ENCODE peak calls at places on chromosomes 5 and 9, in ten cellular contexts. V is CD8-positive, alpha-beta T cell; Z is brain microvascular endothelial cell; U is tibial nerve; B is fibroblast of lung; O is heart right ventricle; R is transverse colon; A is IMR-90; X is body of pancreas; D is left ventricle myocardium inferior. G is an unnamed sample.

GRCh38 chr5:66882592-66883227 is 286.5 kb downstream of the MAST4 start:
- DNase-seq in V (no peak), Z (peak; percentile 63), U (no peak), B (peak; percentile 47), O (no peak), R (no peak), A (peak; percentile 72), X (no peak), D (no peak), G (no peak)

GRCh38 chr5:2381070-2381469 is 370.4 kb downstream of the IRX2 start:
- DNase-seq in V (no peak), Z (no peak), U (no peak), B (no peak), O (no peak), R (no peak), A (no peak), X (no peak), D (no peak), G (no peak)

GRCh38 chr5:150291388-150292385 is 2.1 kb upstream of the CAMK2A start:
- DNase-seq in V (no peak), Z (no peak), U (no peak), B (no peak), O (no peak), R (no peak), A (peak; percentile 45), X (no peak), D (no peak), G (no peak)

GRCh38 chr5:128300181-128300580 is 216.6 kb downstream of the SLC12A2 start:
- DNase-seq in V (no peak), Z (no peak), U (no peak), B (no peak), O (no peak), R (no peak), A (no peak), X (no peak), D (no peak), G (no peak)

GRCh38 chr9:86485359-86485758 is 131.1 kb upstream of the TUT7 start:
- DNase-seq in V (no peak), Z (no peak), U (no peak), B (no peak), O (no peak), R (no peak), A (no peak), X (no peak), D (no peak), G (no peak)

GRCh38 chr5:4947899-4948556 is 192.1 kb upstream of the ADAMTS16 start:
- DNase-seq in V (no peak), Z (no peak), U (no peak), B (no peak), O (no peak), R (no peak), A (no peak), X (no peak), D (no peak), G (no peak)

GRCh38 chr5:127442085-127442484 is 75.4 kb upstream of the PRRC1 start:
- DNase-seq in V (no peak), Z (no peak), U (no peak), B (peak; percentile 34), O (no peak), R (no peak), A (peak; percentile 2), X (no peak), D (no peak), G (no peak)

GRCh38 chr9:88258012-88258411 is 119.7 kb upstream of the SPATA31C2 start:
- DNase-seq in V (no peak), Z (peak; percentile 54), U (no peak), B (peak; percentile 66), O (peak; percentile 29), R (no peak), A (peak; percentile 71), X (peak; percentile 30), D (peak; percentile 26), G (no peak)

DNA sequence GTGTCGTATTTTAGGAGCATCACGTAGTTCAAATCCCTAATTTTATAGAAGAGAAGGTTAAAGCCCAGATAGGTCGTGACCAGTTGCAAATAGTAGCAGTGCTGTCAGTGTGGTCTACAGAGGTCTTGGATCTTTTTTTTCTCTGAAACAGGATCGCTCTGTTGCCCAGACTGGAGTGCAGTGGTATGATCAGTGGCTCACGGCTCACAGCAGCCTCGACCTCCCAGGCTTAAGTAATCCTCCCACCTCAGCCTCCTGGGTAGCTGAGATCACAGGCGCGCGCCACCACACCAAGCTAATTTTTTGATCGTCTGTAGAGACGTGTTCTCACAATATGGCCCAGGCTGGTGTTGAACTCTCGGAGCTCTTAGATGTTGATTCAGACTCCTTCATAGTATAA is 2.2 kb downstream of the MATR3 start:
- DNase-seq in V (no peak), Z (no peak), U (no peak), B (no peak), O (no peak), R (no peak), A (peak; percentile 39), X (no peak), D (no peak), G (no peak)
- H3K4me3 ChIP-seq in V (peak overlapping the region; percentile 94), Z (peak overlapping the region; percentile 94), U (peak overlapping the region; percentile 78), B (peak overlapping the region; percentile 94), O (peak overlapping the region; percentile 70), R (peak overlapping the region; percentile 91), A (peak overlapping the region; percentile 80), X (no peak overlapping the region), D (peak overlapping the region; percentile 92), G (peak overlapping the region; percentile 88)

GRCh38 chr5:114363837-114364236 is 2.0 kb downstream of the KCNN2 start:
- DNase-seq in V (no peak), Z (no peak), U (no peak), B (no peak), O (no peak), R (no peak), A (no peak), X (no peak), D (no peak), G (no peak)

GRCh38 chr5:114360816-114361723 is 800 bp upstream of the KCNN2 start:
- DNase-seq in V (no peak), Z (no peak), U (no peak), B (peak; percentile 45), O (peak; percentile 28), R (no peak), A (peak; percentile 35), X (peak; percentile 57), D (peak; percentile 22), G (no peak)

GRCh38 chr5:114362977-114363721 is 1.3 kb downstream of the KCNN2 start:
- DNase-seq in V (no peak), Z (no peak), U (no peak), B (peak; percentile 44), O (no peak), R (no peak), A (peak; percentile 37), X (peak; percentile 11), D (no peak), G (no peak)

GRCh38 chr5:114361724-114362196 is at the start of gene KCNN2:
- DNase-seq in V (no peak), Z (peak; percentile 12), U (no peak), B (peak; percentile 93), O (peak; percentile 81), R (peak; percentile 77), A (peak; percentile 92), X (peak; percentile 94), D (peak; percentile 83), G (no peak)

DNA sequence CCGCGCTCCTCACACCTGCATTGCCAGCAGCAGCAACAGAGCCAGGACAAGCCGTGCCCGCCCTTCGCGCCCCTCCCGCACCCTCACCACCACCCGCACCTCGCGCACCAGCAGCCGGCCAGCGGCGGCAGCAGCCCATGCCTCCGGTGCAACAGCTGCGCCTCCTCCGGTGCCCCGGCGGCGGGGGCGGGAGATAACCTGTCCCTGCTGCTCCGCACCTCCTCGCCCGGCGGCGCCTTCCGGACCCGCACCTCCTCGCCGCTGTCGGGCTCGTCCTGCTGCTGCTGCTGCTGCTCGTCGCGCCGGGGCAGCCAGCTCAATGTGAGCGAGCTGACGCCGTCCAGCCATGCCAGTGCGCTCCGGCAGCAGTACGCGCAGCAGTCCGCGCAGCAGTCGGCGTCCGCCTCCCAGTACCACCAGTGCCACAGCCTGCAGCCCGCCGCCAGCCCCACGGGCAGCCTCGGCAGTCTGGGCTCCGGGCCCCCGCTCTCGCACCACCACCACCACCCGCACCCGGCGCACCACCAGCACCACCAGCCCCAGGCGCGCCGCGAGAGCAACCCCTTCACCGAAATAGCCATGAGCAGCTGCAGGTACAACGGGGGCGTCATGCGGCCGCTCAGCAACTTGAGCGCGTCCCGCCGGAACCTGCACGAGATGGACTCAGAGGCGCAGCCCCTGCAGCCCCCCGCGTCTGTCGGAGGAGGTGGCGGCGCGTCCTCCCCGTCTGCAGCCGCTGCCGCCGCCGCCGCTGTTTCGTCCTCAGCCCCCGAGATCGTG is 517 bp downstream of the KCNN2 start:
- DNase-seq in V (no peak), Z (no peak), U (no peak), B (peak; percentile 46), O (peak; percentile 28), R (no peak), A (peak; percentile 38), X (no peak), D (peak; percentile 16), G (no peak)
- H3K27ac ChIP-seq in V (no peak overlapping the region), Z (no peak overlapping the region), U (no peak overlapping the region), B (no peak overlapping the region), O (peak overlapping the region; percentile 54), R (peak overlapping the region; percentile 3), A (no peak overlapping the region), X (peak overlapping the region; percentile 85), D (peak overlapping the region; percentile 75), G (no peak overlapping the region)

GRCh38 chr9:37034320-37034937 is 361 bp upstream of the PAX5 start:
- DNase-seq in V (no peak), Z (no peak), U (no peak), B (no peak), O (no peak), R (peak; percentile 39), A (no peak), X (no peak), D (no peak), G (no peak)
- TF ChIP-seq CTCF in V (no peak), Z (peak; percentile 21), U (no peak), B (no peak), O (no peak), R (no peak), A (no peak), X (no peak), D (no peak), G (no peak)

GRCh38 chr9:106862115-106862945 is 636 bp upstream of the ZNF462 start:
- DNase-seq in V (no peak), Z (peak; percentile 32), U (peak; percentile 15), B (peak; percentile 58), O (peak; percentile 30), R (peak; percentile 52), A (peak; percentile 52), X (no peak), D (no peak), G (peak; percentile 73)

GRCh38 chr9:106861585-106862114 is 1.3 kb upstream of the ZNF462 start:
- DNase-seq in V (no peak), Z (no peak), U (no peak), B (no peak), O (no peak), R (no peak), A (no peak), X (no peak), D (no peak), G (no peak)

GRCh38 chr9:106860731-106861584 is 2.0 kb upstream of the ZNF462 start:
- DNase-seq in V (no peak), Z (peak; percentile 20), U (peak; percentile 13), B (peak; percentile 56), O (peak; percentile 35), R (peak; percentile 46), A (peak; percentile 38), X (peak; percentile 18), D (peak; percentile 42), G (peak; percentile 70)

GRCh38 chr9:106857811-106858470 is 5.0 kb upstream of the ZNF462 start:
- DNase-seq in V (no peak), Z (no peak), U (no peak), B (no peak), O (no peak), R (no peak), A (no peak), X (no peak), D (no peak), G (no peak)

DNA sequence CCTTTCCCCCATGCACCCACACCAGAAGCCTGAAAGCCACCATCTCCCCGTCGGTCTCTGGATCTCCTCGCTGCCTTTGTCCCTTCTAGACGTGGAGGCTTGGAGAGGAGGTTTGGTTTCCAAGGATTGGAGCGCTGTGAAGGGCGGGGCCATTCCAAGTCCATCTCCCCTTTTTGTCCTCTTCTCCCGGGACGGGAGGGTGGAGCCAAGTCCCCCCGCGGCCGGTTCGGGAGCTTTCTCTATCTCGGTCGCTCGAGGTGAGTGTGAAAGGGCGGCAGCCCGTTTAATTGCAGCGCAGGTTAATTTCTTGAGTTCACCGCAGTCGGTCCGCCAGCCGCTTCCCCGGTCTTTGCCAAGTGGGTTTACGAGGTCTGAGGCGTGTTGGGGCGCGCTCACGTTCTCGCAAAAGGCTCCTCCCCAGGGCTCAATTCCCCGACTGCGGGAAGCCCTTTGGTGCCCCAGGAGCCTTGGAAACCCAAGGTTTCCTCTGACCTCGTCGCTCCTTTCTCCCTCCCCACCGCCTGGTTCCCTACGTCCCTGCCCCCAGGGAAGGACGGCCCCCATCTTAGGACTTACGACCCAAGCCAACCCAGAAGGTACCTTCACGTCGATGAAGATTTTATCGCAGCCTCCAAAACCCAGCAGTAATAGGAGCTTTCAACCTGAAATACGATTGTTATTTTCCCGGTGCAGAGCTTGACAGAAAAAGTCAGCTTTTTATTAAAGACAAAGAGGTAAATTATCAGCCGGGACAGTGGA is 2.8 kb upstream of the ZNF462 start:
- DNase-seq in V (no peak), Z (no peak), U (no peak), B (peak; percentile 43), O (peak; percentile 44), R (peak; percentile 71), A (no peak), X (peak; percentile 16), D (peak; percentile 28), G (peak; percentile 71)
- H3K4me3 ChIP-seq in V (no peak overlapping the region), Z (peak overlapping the region; percentile 87), U (peak overlapping the region; percentile 71), B (peak overlapping the region; percentile 84), O (peak overlapping the region; percentile 66), R (peak overlapping the region; percentile 65), A (peak overlapping the region; percentile 68), X (peak overlapping the region; percentile 22), D (peak overlapping the region; percentile 83), G (peak overlapping the region; percentile 86)